ENCODE peak calls at places on chromosomes 5 and 9, in four cellular contexts. K is AG08396, Y is GM12892, B is kidney tubule cell. M is an unnamed sample.

GRCh38 chr9:32723801-32724200 is 59.5 kb upstream of the TMEM215 start:
- DNase-seq in B (no peak), K (no peak), Y (no peak), M (no peak)

GRCh38 chr9:27460225-27461023 is 63.7 kb upstream of the IFNK start:
- DNase-seq in K (no peak), Y (no peak), B (peak; percentile 23), M (no peak)

GRCh38 chr9:121658166-121658565 is 6.7 kb downstream of the DAB2IP start:
- DNase-seq in K (no peak), B (no peak), Y (no peak), M (no peak)

GRCh38 chr9:99818439-99818992 is 3.2 kb upstream of the NR4A3 start:
- DNase-seq in B (no peak), K (no peak), Y (no peak), M (no peak)

GRCh38 chr9:88680505-88681160 is 145.7 kb downstream of the NXNL2 start:
- DNase-seq in B (no peak), K (no peak), Y (no peak), M (no peak)

GRCh38 chr5:1134478-1134877 is 22.6 kb upstream of the SLC12A7 start:
- DNase-seq in Y (no peak), B (no peak), K (no peak), M (no peak)

GRCh38 chr9:34086889-34087288 is 38.2 kb upstream of the UBAP2 start:
- DNase-seq in K (no peak), B (no peak), Y (no peak), M (no peak)

GRCh38 chr5:147460380-147460779 is 49.5 kb downstream of the DPYSL3 start:
- DNase-seq in Y (no peak), B (no peak), K (no peak), M (no peak)

GRCh38 chr9:113919825-113920224 is 43.7 kb downstream of the ZNF618 start:
- DNase-seq in Y (no peak), B (no peak), K (no peak), M (no peak)

GRCh38 chr5:160326981-160327380 is 14.6 kb upstream of the CCNJL start:
- DNase-seq in K (no peak), Y (no peak), B (no peak), M (no peak)

GRCh38 chr5:36006161-36006560 is 15.0 kb upstream of the UGT3A1 start:
- DNase-seq in K (no peak), B (no peak), Y (no peak), M (no peak)

M was measured in ascending aorta.